ENCODE peak calls at places on chromosomes 7 and 10, in eight cellular contexts. N, G, P, W, X, H, R and U are unnamed samples.
A peak's percentile ranks its signal among the peaks of the same experiment; 100 is the strongest.

GRCh38 chr7:88835147-88835728 is 39.7 kb upstream of the TEX47 start:
- DNase-seq in P (no peak), X (peak; percentile 90), W (no peak), H (no peak), N (peak; percentile 42), R (no peak), G (peak; percentile 15), U (peak; percentile 59)

GRCh38 chr7:140364819-140365218 is 33.5 kb downstream of the SLC37A3 start:
- DNase-seq in P (no peak), H (no peak), X (no peak), R (no peak), N (peak; percentile 69), G (no peak), W (no peak), U (no peak)

GRCh38 chr10:78619244-78619851 is 449.4 kb upstream of the ZMIZ1 start:
- DNase-seq in G (no peak), W (no peak), R (no peak), X (no peak), N (no peak), P (no peak), H (no peak), U (no peak)

GRCh38 chr10:129104266-129105045 is 362.6 kb upstream of the MGMT start:
- DNase-seq in X (no peak), H (no peak), P (peak; percentile 40), R (no peak), G (no peak), W (no peak), N (no peak), U (no peak)

GRCh38 chr7:104126411-104126841 is 81.4 kb downstream of the ORC5 start:
- DNase-seq in R (no peak), H (no peak), G (no peak), W (no peak), N (no peak), X (no peak), P (no peak), U (no peak)

GRCh38 chr10:113177936-113178335 is 227.9 kb downstream of the TCF7L2 start:
- DNase-seq in X (no peak), G (no peak), N (no peak), P (no peak), W (no peak), R (no peak), H (no peak), U (no peak)

GRCh38 chr10:130361351-130362105 is 225.3 kb downstream of the GLRX3 start:
- DNase-seq in G (no peak), P (no peak), N (no peak), X (no peak), W (no peak), R (no peak), H (no peak), U (no peak)

GRCh38 chr7:41131956-41132355 is 570.9 kb downstream of the INHBA start:
- DNase-seq in G (no peak), X (peak; percentile 11), R (no peak), H (no peak), N (no peak), W (no peak), P (no peak), U (no peak)

GRCh38 chr10:6170638-6171037 is 32.1 kb upstream of the PFKFB3 start:
- DNase-seq in P (no peak), R (no peak), N (no peak), H (no peak), W (no peak), G (no peak), X (no peak), U (no peak)

GRCh38 chr10:48773580-48773979 is 88.9 kb downstream of the WDFY4 start:
- DNase-seq in X (no peak), N (no peak), P (no peak), H (no peak), W (no peak), R (no peak), G (no peak), U (no peak)

GRCh38 chr7:66281678-66282593 is 76.8 kb downstream of the TPST1 start:
- DNase-seq in P (peak; percentile 96), W (no peak), N (no peak), X (no peak), H (no peak), G (no peak), R (no peak), U (peak; percentile 54)

GRCh38 chr7:79268730-79269129 is 184.7 kb downstream of the MAGI2 start:
- DNase-seq in W (no peak), X (no peak), N (peak; percentile 73), H (no peak), G (no peak), P (no peak), R (no peak), U (no peak)

GRCh38 chr7:94276797-94277196 is 117.9 kb upstream of the COL1A2 start:
- DNase-seq in R (no peak), P (peak; percentile 65), G (no peak), H (no peak), N (peak; percentile 50), X (peak; percentile 59), W (no peak), U (no peak)

GRCh38 chr10:15262036-15262713 is 93.7 kb upstream of the NMT2 start:
- DNase-seq in H (no peak), R (no peak), X (no peak), N (no peak), P (peak; percentile 52), G (no peak), W (no peak), U (no peak)

GRCh38 chr7:2279873-2280272 is 34.4 kb downstream of the SNX8 start:
- DNase-seq in N (no peak), G (no peak), W (no peak), R (no peak), P (peak; percentile 28), H (no peak), X (no peak), U (no peak)

GRCh38 chr7:3197567-3198212 is 103.4 kb upstream of the SDK1 start:
- DNase-seq in G (no peak), H (no peak), N (no peak), W (no peak), R (no peak), P (no peak), X (no peak), U (no peak)

GRCh38 chr10:114694735-114695134 is 36.7 kb upstream of the ABLIM1 start:
- DNase-seq in R (peak; percentile 5), G (peak; percentile 48), X (peak; percentile 54), P (peak; percentile 36), N (no peak), W (no peak), H (peak; percentile 25), U (no peak)

GRCh38 chr7:84865560-84865959 is 321.3 kb downstream of the SEMA3D start:
- DNase-seq in P (no peak), W (no peak), H (no peak), G (no peak), R (no peak), X (no peak), N (no peak), U (no peak)

GRCh38 chr10:121927361-121927840 is 430 bp downstream of the ATE1 start:
- DNase-seq in W (no peak), G (peak; percentile 58), X (no peak), P (peak; percentile 32), N (peak; percentile 28), R (no peak), H (peak; percentile 36), U (peak; percentile 44)

GRCh38 chr7:19900118-19900517 is 126.7 kb upstream of the TMEM196 start:
- DNase-seq in W (no peak), X (no peak), P (no peak), H (no peak), R (no peak), G (no peak), N (no peak), U (no peak)

GRCh38 chr7:47651355-47652317 is 69.7 kb upstream of the TNS3 start:
- DNase-seq in G (no peak), H (no peak), N (no peak), W (no peak), X (no peak), P (peak; percentile 98), R (no peak), U (no peak)

GRCh38 chr7:117706191-117706590 is 167.1 kb downstream of the CTTNBP2 start:
- DNase-seq in X (no peak), G (no peak), N (no peak), W (no peak), R (no peak), P (no peak), H (no peak), U (no peak)

GRCh38 chr10:69972951-69973350 is 79.7 kb upstream of the MACROH2A2 start:
- DNase-seq in W (no peak), G (no peak), P (peak; percentile 42), N (no peak), R (no peak), H (no peak), X (no peak), U (no peak)

GRCh38 chr10:43000651-43001426 is 76.0 kb upstream of the RET start:
- DNase-seq in N (no peak), P (no peak), W (no peak), R (no peak), X (no peak), G (no peak), H (no peak), U (no peak)

GRCh38 chr10:49170632-49171325 is 17.4 kb downstream of the TMEM273 start:
- DNase-seq in X (no peak), R (no peak), N (no peak), H (no peak), P (no peak), W (no peak), G (no peak), U (no peak)

GRCh38 chr10:118568327-118568848 is 27.1 kb downstream of the PRLHR start:
- DNase-seq in H (peak; percentile 13), R (peak; percentile 54), W (peak; percentile 8), P (peak; percentile 71), G (peak; percentile 61), X (peak; percentile 86), N (peak; percentile 25), U (peak; percentile 64)

GRCh38 chr7:127943541-127944521 is 87.4 kb downstream of the LRRC4 start:
- DNase-seq in N (peak; percentile 75), R (no peak), P (peak; percentile 64), G (peak; percentile 83), W (no peak), H (no peak), X (no peak), U (no peak)

GRCh38 chr10:4546500-4546899 is 279.5 kb upstream of the AKR1E2 start:
- DNase-seq in R (no peak), W (no peak), N (no peak), H (peak; percentile 10), G (no peak), P (peak; percentile 57), X (no peak), U (no peak)

GRCh38 chr7:105126436-105126975 is 112.5 kb downstream of the KMT2E start:
- DNase-seq in G (peak; percentile 22), R (no peak), H (no peak), X (no peak), P (no peak), W (no peak), N (no peak), U (peak; percentile 54)

GRCh38 chr10:113168560-113168959 is 218.5 kb downstream of the TCF7L2 start:
- DNase-seq in H (no peak), X (no peak), R (no peak), N (no peak), G (no peak), P (no peak), W (no peak), U (no peak)

GRCh38 chr10:101967119-101967518 is 88.9 kb downstream of the ARMH3 start:
- DNase-seq in P (no peak), N (no peak), W (no peak), X (no peak), G (no peak), H (no peak), R (no peak), U (no peak)